ENCODE peak calls at places on chromosomes 5 and 9, in seven cellular contexts. I is GM12878, A is Panc1, Q is sigmoid colon, X is HepG2, H is SK-N-MC, Y is transverse colon. U is an unnamed sample.
A peak's percentile ranks its signal among the peaks of the same experiment; 100 is the strongest.

GRCh38 chr5:37665272-37665671 is 174.6 kb downstream of the GDNF start:
- DNase-seq in Q (no peak), X (no peak), H (no peak), I (no peak), Y (no peak), A (no peak), U (no peak)

GRCh38 chr5:104267282-104268015 is 704.9 kb upstream of the NUDT12 start:
- DNase-seq in I (no peak), Y (no peak), A (no peak), H (no peak), X (no peak), Q (no peak), U (no peak)

GRCh38 chr5:111512026-111512405 is 319 bp downstream of the STARD4 start:
- DNase-seq in I (no peak), A (no peak), X (peak; percentile 18), Y (no peak), H (no peak), Q (peak; percentile 77), U (peak; percentile 92)

GRCh38 chr9:96014078-96014477 is 138.6 kb downstream of the ERCC6L2 start:
- DNase-seq in X (no peak), Y (peak; percentile 27), H (no peak), A (no peak), I (no peak), Q (no peak), U (no peak)

GRCh38 chr5:62341783-62342475 is 35.9 kb downstream of the KIF2A start:
- DNase-seq in Q (no peak), I (no peak), A (no peak), Y (no peak), X (no peak), H (no peak), U (no peak)

GRCh38 chr9:70083429-70083828 is 39.8 kb downstream of the MAMDC2 start:
- DNase-seq in Y (no peak), I (no peak), Q (no peak), A (no peak), H (no peak), X (no peak), U (no peak)

GRCh38 chr9:650362-650761 is 191.1 kb upstream of the DMRT1 start:
- DNase-seq in Y (no peak), H (no peak), A (no peak), Q (no peak), X (no peak), I (no peak), U (peak; percentile 80)

GRCh38 chr9:459491-460444 is 245.1 kb downstream of the DOCK8 start:
- DNase-seq in Y (no peak), H (no peak), X (no peak), Q (no peak), I (no peak), A (no peak), U (no peak)

GRCh38 chr9:32426278-32426939 is 42.0 kb downstream of the ACO1 start:
- DNase-seq in X (peak; percentile 92), H (no peak), A (no peak), Y (peak; percentile 19), Q (no peak), I (no peak), U (no peak)

GRCh38 chr5:67246546-67246945 is 49.9 kb upstream of the CD180 start:
- DNase-seq in Y (no peak), H (no peak), X (no peak), Q (no peak), A (no peak), I (no peak), U (no peak)

GRCh38 chr9:126125177-126125576 is 201.5 kb upstream of the MVB12B start:
- DNase-seq in X (no peak), A (no peak), H (no peak), Y (no peak), Q (no peak), I (no peak), U (no peak)

GRCh38 chr9:137482094-137482781 is 23.1 kb upstream of the NSMF start:
- DNase-seq in Q (peak; percentile 84), A (no peak), H (no peak), I (peak; percentile 8), X (peak; percentile 31), Y (no peak), U (no peak)

GRCh38 chr9:93365427-93366118 is 85.9 kb upstream of the FAM120A start:
- DNase-seq in X (no peak), I (no peak), Y (no peak), H (no peak), Q (no peak), A (no peak), U (no peak)
- TF ChIP-seq POLR2AphosphoS5 in X (no peak), I (no peak), Y (no peak), H (no peak), Q (no peak), A (no peak), U (no peak)

GRCh38 chr9:16282216-16282615 is 588.3 kb downstream of the BNC2 start:
- DNase-seq in I (no peak), Q (no peak), A (no peak), Y (no peak), H (peak; percentile 10), X (no peak), U (no peak)
- H3K27ac ChIP-seq in I (no peak overlapping the region), Q (no peak overlapping the region), A (no peak overlapping the region), Y (no peak overlapping the region), H (no peak overlapping the region), X (no peak overlapping the region), U (no peak overlapping the region)

GRCh38 chr9:106697390-106697789 is 165.6 kb upstream of the ZNF462 start:
- DNase-seq in Q (no peak), I (no peak), X (no peak), A (no peak), Y (no peak), H (no peak), U (no peak)

GRCh38 chr9:106696804-106697203 is 166.2 kb upstream of the ZNF462 start:
- DNase-seq in X (no peak), H (no peak), Q (no peak), A (no peak), I (no peak), Y (no peak), U (no peak)

GRCh38 chr9:106689089-106689488 is 173.9 kb upstream of the ZNF462 start:
- DNase-seq in X (no peak), I (no peak), Y (no peak), Q (no peak), H (no peak), A (no peak), U (no peak)

GRCh38 chr9:106693546-106693945 is 169.4 kb upstream of the ZNF462 start:
- DNase-seq in X (no peak), Q (no peak), H (no peak), A (no peak), Y (no peak), I (no peak), U (no peak)

GRCh38 chr9:106691629-106692028 is 171.3 kb upstream of the ZNF462 start:
- DNase-seq in I (no peak), H (no peak), Q (no peak), Y (no peak), X (no peak), A (no peak), U (no peak)
- H3K4me3 ChIP-seq in I (no peak overlapping the region), H (no peak overlapping the region), Q (no peak overlapping the region), Y (no peak overlapping the region), X (no peak overlapping the region), A (no peak overlapping the region), U (no peak overlapping the region)

DNA sequence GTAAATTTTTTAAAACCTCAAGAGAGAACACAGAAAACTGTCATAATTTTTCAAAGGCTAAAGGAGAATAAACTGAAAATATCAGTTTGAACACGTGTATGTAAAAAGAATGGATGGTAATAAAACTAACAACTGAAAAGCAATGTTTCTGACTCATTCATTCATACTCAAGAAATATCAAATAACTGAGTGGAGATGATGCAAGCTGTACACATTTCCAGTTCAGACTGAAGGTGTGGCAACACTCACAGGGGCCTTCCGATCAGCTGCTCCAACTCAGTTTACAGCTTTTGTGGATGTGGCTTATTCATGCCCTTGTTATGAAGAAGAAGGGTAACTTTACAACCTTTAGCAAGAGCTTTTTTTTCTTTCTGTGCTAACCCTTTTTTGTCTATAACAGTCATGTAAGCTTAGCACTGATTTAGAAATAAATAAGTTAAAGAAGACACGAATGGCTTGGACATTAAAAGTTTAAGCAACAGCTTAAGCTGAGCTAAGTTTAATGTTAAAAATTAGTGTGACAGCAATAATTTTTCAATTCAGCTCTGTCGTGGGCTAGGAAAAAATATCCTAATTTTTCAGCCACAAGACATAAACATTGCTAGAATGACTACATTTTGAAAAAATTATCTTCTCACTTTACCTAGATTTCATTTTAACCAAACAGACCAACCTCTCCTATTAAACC is 453.5 kb downstream of the RAB3C start:
- DNase-seq in Y (peak; percentile 23), A (peak; percentile 54), I (no peak), H (no peak), Q (peak; percentile 75), X (no peak), U (no peak)
- TF ChIP-seq POLR2AphosphoS5 in Y (peak; percentile 70), A (no peak), I (no peak), H (no peak), Q (peak; percentile 87), X (no peak), U (peak; percentile 79)

DNA sequence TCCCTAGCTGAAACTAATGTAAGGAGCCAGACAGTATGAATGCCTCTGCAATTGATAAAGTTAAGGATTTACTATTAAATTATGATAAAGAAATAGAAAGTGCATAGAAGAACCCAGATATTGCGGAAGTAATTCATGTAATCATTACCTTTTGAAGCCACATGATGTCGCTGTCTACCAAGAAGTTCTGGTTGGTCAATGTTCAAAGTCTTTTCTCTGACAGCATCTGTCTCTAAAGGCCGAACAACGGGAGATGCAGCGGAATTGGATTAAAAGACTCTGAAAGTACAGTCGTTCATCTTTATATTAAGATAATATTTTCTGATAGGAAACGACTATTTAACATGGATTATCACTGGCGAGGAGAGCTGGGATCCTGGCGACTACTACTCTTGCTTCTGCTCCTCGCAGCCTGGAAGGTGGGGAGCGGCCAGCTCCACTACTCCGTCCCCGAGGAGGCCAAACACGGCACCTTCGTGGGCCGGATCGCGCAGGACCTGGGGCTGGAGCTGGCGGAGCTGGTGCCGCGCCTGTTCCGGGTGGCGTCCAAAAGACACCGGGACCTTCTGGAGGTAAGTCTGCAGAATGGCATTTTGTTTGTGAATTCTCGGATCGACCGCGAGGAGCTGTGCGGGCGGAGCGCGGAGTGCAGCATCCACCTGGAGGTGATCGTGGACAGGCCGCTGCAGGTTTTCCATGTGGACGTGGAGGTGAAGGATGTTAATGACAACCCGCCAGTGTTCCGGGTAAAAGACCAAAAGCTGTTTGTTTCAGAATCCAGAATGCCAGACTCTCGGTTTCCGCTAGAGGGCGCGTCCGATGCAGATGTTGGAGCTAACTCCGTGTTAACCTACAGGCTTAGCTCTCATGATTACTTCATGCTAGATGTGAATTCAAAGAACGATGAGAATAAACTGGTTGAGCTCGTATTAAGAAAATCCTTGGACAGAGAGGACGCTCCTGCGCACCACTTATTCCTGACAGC is at the start of gene PCDHA8:
- DNase-seq in Y (no peak), I (no peak), X (peak; percentile 48), A (no peak), Q (no peak), H (no peak), U (peak; percentile 53)
- H3K27ac ChIP-seq in Y (no peak within 1 kb of the TSS), I (no peak within 1 kb of the TSS), X (no peak within 1 kb of the TSS), A (no peak within 1 kb of the TSS), Q (no peak within 1 kb of the TSS), H (no peak within 1 kb of the TSS), U (no peak within 1 kb of the TSS)

U was measured in esophagus muscularis mucosa.